ENCODE peak calls at places on chromosome 11, in seven cellular contexts. R is A549, D is spleen, Q is IMR-90, Y is heart left ventricle, L is sigmoid colon, Z is body of pancreas. B is an unnamed sample.

GRCh38 chr11:33734441-33735165 is 1.6 kb downstream of the CD59 start:
- DNase-seq in R (no peak), D (no peak), Q (no peak), Y (peak; percentile 42), L (no peak), Z (peak; percentile 16), B (peak; percentile 57)

GRCh38 chr11:34269031-34269430 is 88.8 kb downstream of the ABTB2 start:
- DNase-seq in R (no peak), D (no peak), Q (no peak), Y (no peak), L (no peak), Z (no peak), B (no peak)

GRCh38 chr11:61532136-61533038 is 23.8 kb downstream of the LRRC10B start:
- DNase-seq in R (peak; percentile 49), D (no peak), Q (no peak), Y (no peak), L (no peak), Z (peak; percentile 65), B (peak; percentile 18)

GRCh38 chr11:61297341-61297740 is 2.2 kb upstream of the VWCE start:
- DNase-seq in R (no peak), D (peak; percentile 6), Q (peak; percentile 18), Y (no peak), L (no peak), Z (no peak), B (no peak)

GRCh38 chr11:72899238-72899637 is 85.0 kb downstream of the ATG16L2 start:
- DNase-seq in R (no peak), D (no peak), Q (peak; percentile 4), Y (no peak), L (no peak), Z (no peak), B (no peak)

GRCh38 chr11:13284776-13285588 is 7.4 kb downstream of the BMAL1 start:
- DNase-seq in R (no peak), D (no peak), Q (no peak), Y (no peak), L (no peak), Z (no peak), B (no peak)

GRCh38 chr11:31240340-31240904 is 129.1 kb downstream of the DCDC1 start:
- DNase-seq in R (peak; percentile 73), D (no peak), Q (peak; percentile 33), Y (no peak), L (no peak), Z (peak; percentile 15), B (peak; percentile 52)

GRCh38 chr11:128830290-128830813 is 36.7 kb downstream of the KCNJ1 start:
- DNase-seq in R (no peak), D (no peak), Q (no peak), Y (no peak), L (no peak), Z (no peak), B (no peak)

GRCh38 chr11:126415128-126415527 is 59.6 kb downstream of the ST3GAL4 start:
- DNase-seq in R (no peak), D (no peak), Q (peak; percentile 69), Y (peak; percentile 86), L (peak; percentile 97), Z (peak; percentile 65), B (no peak)

GRCh38 chr11:110873953-110874352 is 161.7 kb upstream of the ARHGAP20 start:
- DNase-seq in R (no peak), D (no peak), Q (no peak), Y (no peak), L (no peak), Z (no peak), B (no peak)

GRCh38 chr11:134068829-134069425 is at the start of gene JAM3:
- DNase-seq in R (peak; percentile 74), D (peak; percentile 98), Q (peak; percentile 90), Y (peak; percentile 97), L (peak; percentile 97), Z (peak; percentile 94), B (peak; percentile 82)

GRCh38 chr11:76148941-76149613 is 57.2 kb downstream of the WNT11 start:
- DNase-seq in R (no peak), D (no peak), Q (no peak), Y (no peak), L (peak; percentile 58), Z (no peak), B (no peak)

GRCh38 chr11:69524291-69524882 is 42.9 kb downstream of the LINC01488 start:
- DNase-seq in R (no peak), D (peak; percentile 55), Q (peak; percentile 52), Y (no peak), L (peak; percentile 55), Z (no peak), B (no peak)

GRCh38 chr11:64885367-64886286 is 7.2 kb upstream of the EHD1 start:
- DNase-seq in R (peak; percentile 68), D (peak; percentile 73), Q (peak; percentile 94), Y (no peak), L (no peak), Z (no peak), B (peak; percentile 94)

GRCh38 chr11:67031791-67032561 is 9.0 kb downstream of the SYT12 start:
- DNase-seq in R (no peak), D (no peak), Q (peak; percentile 80), Y (no peak), L (no peak), Z (no peak), B (no peak)

GRCh38 chr11:2796508-2797180 is 88.9 kb downstream of the CDKN1C start:
- DNase-seq in R (no peak), D (no peak), Q (no peak), Y (peak; percentile 12), L (peak; percentile 46), Z (peak; percentile 4), B (no peak)

GRCh38 chr11:111777094-111778046 is 11.2 kb upstream of the PPP2R1B start:
- DNase-seq in R (peak; percentile 66), D (no peak), Q (peak; percentile 82), Y (no peak), L (no peak), Z (peak; percentile 33), B (peak; percentile 85)

GRCh38 chr11:130740819-130741218 is 175.5 kb downstream of the SNX19 start:
- DNase-seq in R (no peak), D (no peak), Q (peak; percentile 33), Y (no peak), L (no peak), Z (no peak), B (no peak)

GRCh38 chr11:96484361-96484760 is 94.5 kb downstream of the JRKL start:
- DNase-seq in R (no peak), D (no peak), Q (no peak), Y (no peak), L (no peak), Z (no peak), B (no peak)

GRCh38 chr11:100789500-100789899 is 102.4 kb downstream of the ARHGAP42 start:
- DNase-seq in R (peak; percentile 44), D (no peak), Q (peak; percentile 11), Y (peak; percentile 41), L (peak; percentile 65), Z (peak; percentile 50), B (peak; percentile 20)

DNA sequence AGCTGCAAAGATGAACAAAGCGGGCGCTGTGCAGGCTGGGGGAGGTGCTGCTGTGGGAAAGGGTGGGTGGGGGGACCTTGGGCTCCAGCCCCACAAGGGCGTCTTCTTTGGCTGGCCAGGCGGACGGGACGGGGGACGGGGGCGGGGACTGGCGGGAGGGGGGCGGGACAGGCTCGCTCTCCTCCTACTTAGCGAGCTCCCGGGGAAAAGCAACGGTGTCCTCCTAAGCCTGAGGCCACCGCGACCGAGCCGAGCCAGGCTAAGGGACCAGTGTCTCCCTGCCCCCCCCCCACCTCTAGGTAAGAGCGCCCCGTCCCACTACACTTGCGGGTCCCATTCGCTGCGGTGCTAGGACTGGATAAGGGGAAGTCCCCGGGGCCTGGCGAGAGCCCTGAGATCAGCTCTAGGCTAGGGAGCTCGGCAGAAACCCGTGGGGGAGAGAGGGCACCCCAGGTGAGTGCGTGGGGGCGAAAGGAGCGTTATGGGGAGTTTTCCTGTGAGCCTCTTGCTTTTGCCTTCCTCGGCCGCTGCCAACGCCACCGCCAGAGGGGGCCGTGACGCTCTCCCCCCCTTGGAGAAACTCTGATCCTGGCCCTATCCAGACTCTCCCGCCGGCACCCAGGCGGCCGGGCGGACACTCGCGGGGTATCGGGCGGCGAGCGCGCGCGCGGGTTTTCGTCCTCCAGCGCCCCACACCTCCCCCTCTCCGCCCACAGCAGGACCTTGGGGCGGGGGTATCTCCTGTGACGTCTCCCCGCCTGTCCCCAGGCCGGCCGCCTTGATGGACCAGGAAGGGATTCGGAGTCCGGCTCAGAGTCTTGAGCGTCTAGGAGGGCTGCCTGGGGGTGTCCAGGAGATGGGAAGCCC is at the start of gene PHLDB1:
- DNase-seq in R (peak; percentile 61), D (peak; percentile 84), Q (peak; percentile 67), Y (peak; percentile 83), L (peak; percentile 86), Z (peak; percentile 66), B (peak; percentile 52)
- TF ChIP-seq POLR2A in R (peak; percentile 34), D (no peak), Q (peak; percentile 88), Y (no peak), L (peak; percentile 33), Z (peak; percentile 66), B (no peak)

DNA sequence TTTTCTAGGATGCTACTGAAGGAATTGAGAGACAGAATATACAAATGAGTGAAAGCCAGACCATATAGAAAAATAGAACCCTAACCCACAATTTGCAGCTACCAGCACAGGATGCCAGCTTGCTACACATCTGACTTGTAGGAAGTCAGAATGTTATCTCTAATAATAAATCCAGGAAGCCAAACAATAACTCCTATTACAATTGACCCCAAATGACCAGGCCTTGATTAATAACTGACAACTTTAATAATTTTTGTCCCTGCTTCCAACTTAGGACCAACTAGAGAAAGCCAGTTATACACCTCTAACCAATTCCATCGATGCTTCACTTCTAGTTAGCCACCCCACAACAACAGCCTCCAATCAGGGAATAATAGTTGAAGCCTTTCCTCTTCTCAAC is 193.4 kb downstream of the CASP12 start:
- DNase-seq in R (no peak), D (no peak), Q (no peak), Y (no peak), L (no peak), Z (no peak), B (no peak)
- TF ChIP-seq POLR2A in R (no peak), D (no peak), Q (no peak), Y (no peak), L (no peak), Z (no peak), B (no peak)

GRCh38 chr11:57663975-57664374 is 3.9 kb upstream of the ZDHHC5 start:
- DNase-seq in R (no peak), D (no peak), Q (no peak), Y (no peak), L (no peak), Z (no peak), B (no peak)

GRCh38 chr11:57667715-57668466 is at the start of gene ZDHHC5:
- DNase-seq in R (peak; percentile 100), D (peak; percentile 100), Q (peak; percentile 100), Y (peak; percentile 100), L (peak; percentile 100), Z (peak; percentile 99), B (peak; percentile 100)

GRCh38 chr11:57668467-57668890 is 565 bp downstream of the ZDHHC5 start:
- DNase-seq in R (no peak), D (no peak), Q (no peak), Y (no peak), L (no peak), Z (no peak), B (peak; percentile 66)

GRCh38 chr11:57662893-57663292 is 5.0 kb upstream of the ZDHHC5 start:
- DNase-seq in R (peak; percentile 49), D (no peak), Q (no peak), Y (no peak), L (no peak), Z (no peak), B (peak; percentile 61)

GRCh38 chr11:57667065-57667714 is 724 bp upstream of the ZDHHC5 start:
- DNase-seq in R (peak; percentile 99), D (peak; percentile 97), Q (peak; percentile 99), Y (peak; percentile 97), L (peak; percentile 100), Z (peak; percentile 99), B (peak; percentile 99)
- TF ChIP-seq POLR2A in R (peak; percentile 74), D (no peak), Q (no peak), Y (no peak), L (no peak), Z (peak; percentile 25), B (no peak)

GRCh38 chr11:203056-203944 is 3.9 kb downstream of the BET1L start:
- DNase-seq in R (no peak), D (no peak), Q (no peak), Y (no peak), L (no peak), Z (no peak), B (no peak)
- TF ChIP-seq POLR2A in R (no peak), D (no peak), Q (no peak), Y (no peak), L (no peak), Z (no peak), B (peak; percentile 6)

B was measured in erythroblast.